ENCODE peak calls at places on chromosome 15, in four cellular contexts. One of them, this sample, is unnamed.

GRCh38 chr15:80034633-80035032 is 24.8 kb upstream of the ZFAND6 start:
- DNase-seq in GM12878: no peak
- DNase-seq in ovary: no peak
- DNase-seq in sigmoid colon: no peak
- DNase-seq in this sample: no peak

GRCh38 chr15:97085806-97086205 is 755.3 kb downstream of the NR2F2 start:
- DNase-seq in GM12878: no peak
- DNase-seq in ovary: no peak
- DNase-seq in sigmoid colon: no peak
- DNase-seq in this sample: no peak

GRCh38 chr15:64842099-64842940 is 605 bp downstream of the PLEKHO2 start:
- DNase-seq in GM12878: no peak
- DNase-seq in ovary: no peak
- DNase-seq in sigmoid colon: peak; percentile 78
- DNase-seq in this sample: peak; percentile 42

GRCh38 chr15:56369234-56369633 is 4.0 kb downstream of the TEX9 start:
- DNase-seq in GM12878: no peak
- DNase-seq in ovary: no peak
- DNase-seq in sigmoid colon: no peak
- DNase-seq in this sample: no peak

GRCh38 chr15:79505956-79506355 is 73.8 kb downstream of the MINAR1 start:
- DNase-seq in GM12878: no peak
- DNase-seq in ovary: no peak
- DNase-seq in sigmoid colon: no peak
- DNase-seq in this sample: no peak

GRCh38 chr15:70854669-70854976 is 666 bp upstream of the LARP6 start:
- DNase-seq in GM12878: no peak
- DNase-seq in ovary: no peak
- DNase-seq in sigmoid colon: no peak
- DNase-seq in this sample: peak; percentile 40

GRCh38 chr15:73930371-73930770 is 4.1 kb downstream of the LOXL1 start:
- DNase-seq in GM12878: no peak
- DNase-seq in ovary: peak; percentile 60
- DNase-seq in sigmoid colon: no peak
- DNase-seq in this sample: no peak

GRCh38 chr15:99267957-99268356 is 16.7 kb downstream of the LRRC28 start:
- DNase-seq in GM12878: no peak
- DNase-seq in ovary: no peak
- DNase-seq in sigmoid colon: no peak
- DNase-seq in this sample: no peak

GRCh38 chr15:23372284-23372683 is 17.7 kb downstream of the GOLGA8S start:
- DNase-seq in GM12878: no peak
- DNase-seq in ovary: no peak
- DNase-seq in sigmoid colon: no peak
- DNase-seq in this sample: no peak

GRCh38 chr15:84915011-84915958 is 30.8 kb downstream of the SLC28A1 start:
- DNase-seq in GM12878: peak; percentile 79
- DNase-seq in ovary: peak; percentile 57
- DNase-seq in sigmoid colon: peak; percentile 87
- DNase-seq in this sample: peak; percentile 46

GRCh38 chr15:54197995-54198394 is 219.8 kb downstream of the UNC13C start:
- DNase-seq in GM12878: no peak
- DNase-seq in ovary: no peak
- DNase-seq in sigmoid colon: no peak
- DNase-seq in this sample: no peak

GRCh38 chr15:71195242-71195641 is 80.0 kb downstream of the THSD4 start:
- DNase-seq in GM12878: no peak
- DNase-seq in ovary: no peak
- DNase-seq in sigmoid colon: no peak
- DNase-seq in this sample: no peak

GRCh38 chr15:80419546-80419945 is 15.4 kb downstream of the ARNT2 start:
- DNase-seq in GM12878: no peak
- DNase-seq in ovary: no peak
- DNase-seq in sigmoid colon: no peak
- DNase-seq in this sample: no peak

GRCh38 chr15:60120100-60120499 is 116.0 kb downstream of the FOXB1 start:
- DNase-seq in GM12878: no peak
- DNase-seq in ovary: no peak
- DNase-seq in sigmoid colon: no peak
- DNase-seq in this sample: no peak

DNA sequence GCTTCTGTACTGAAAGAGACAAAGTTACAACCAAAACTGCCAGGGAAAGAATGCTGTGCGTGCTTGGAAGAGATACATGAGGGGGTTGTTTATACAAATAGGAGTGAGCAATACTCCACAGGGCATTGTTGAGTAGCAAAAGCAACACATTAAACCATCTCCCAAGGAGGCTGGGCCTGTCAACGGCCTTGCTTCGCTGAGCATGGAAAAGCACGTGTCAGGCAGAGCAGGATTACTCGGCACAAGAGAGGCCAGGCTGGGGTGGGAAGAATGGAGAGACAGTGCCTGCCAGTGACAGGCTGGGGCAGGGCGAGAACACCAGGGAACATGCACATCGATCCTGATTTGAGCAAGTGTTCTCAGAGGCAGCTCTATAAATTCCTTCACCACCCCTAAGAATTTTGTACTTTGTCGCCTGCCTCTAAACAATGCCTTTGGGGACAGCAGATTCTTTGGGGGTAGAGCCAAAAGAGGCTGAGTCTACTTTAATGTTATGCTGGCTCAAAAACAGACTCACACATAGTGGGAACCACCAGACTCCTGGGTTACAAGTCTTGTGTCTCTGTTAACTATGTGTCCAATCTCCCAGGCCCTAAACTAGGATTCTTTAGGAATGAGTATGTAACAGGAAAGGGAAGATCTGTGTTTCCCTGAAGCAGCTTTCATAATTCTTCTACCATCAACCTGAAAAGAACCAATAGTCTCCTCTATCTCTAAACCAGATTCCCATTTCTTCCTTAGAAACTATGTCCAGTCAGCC is 67.2 kb downstream of the LIPC start:
- DNase-seq in GM12878: no peak
- DNase-seq in ovary: no peak
- DNase-seq in sigmoid colon: no peak
- DNase-seq in this sample: no peak
- TF ChIP-seq EP300 in GM12878: no peak
- TF ChIP-seq EP300 in ovary: no peak
- TF ChIP-seq EP300 in sigmoid colon: no peak
- TF ChIP-seq EP300 in this sample: no peak

DNA sequence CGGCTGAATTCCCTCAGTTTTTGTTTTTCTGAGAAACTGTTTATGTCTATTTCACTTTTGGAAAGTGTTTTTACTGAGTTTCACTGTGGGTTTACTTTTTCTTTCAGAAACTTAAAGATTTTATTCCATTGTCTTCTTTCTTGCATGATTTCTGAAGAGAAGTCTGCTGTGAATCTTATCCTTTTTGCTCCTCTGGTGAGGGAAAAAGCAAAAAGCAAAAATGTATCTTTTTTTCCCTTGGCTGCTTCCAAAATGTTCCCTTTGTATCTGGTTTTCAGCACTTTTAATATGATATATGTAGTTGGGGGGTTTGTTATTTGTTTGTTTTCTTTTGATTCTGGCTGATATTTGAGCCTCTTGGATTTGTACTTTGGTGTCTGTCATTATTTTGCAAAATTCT is 538.0 kb downstream of the GABRG3 start:
- DNase-seq in GM12878: no peak
- DNase-seq in ovary: no peak
- DNase-seq in sigmoid colon: no peak
- DNase-seq in this sample: no peak
- H3K36me3 ChIP-seq in GM12878: no peaks in the 10 kb centered on the region
- H3K36me3 ChIP-seq in ovary: no peaks in the 10 kb centered on the region
- H3K36me3 ChIP-seq in sigmoid colon: no peaks in the 10 kb centered on the region
- H3K36me3 ChIP-seq in this sample: no peaks in the 10 kb centered on the region

GRCh38 chr15:68318008-68318835 is 40.7 kb downstream of the FEM1B start:
- DNase-seq in GM12878: no peak
- DNase-seq in ovary: no peak
- DNase-seq in sigmoid colon: no peak
- DNase-seq in this sample: no peak

GRCh38 chr15:68316061-68316804 is 38.7 kb downstream of the FEM1B start:
- DNase-seq in GM12878: no peak
- DNase-seq in ovary: peak; percentile 25
- DNase-seq in sigmoid colon: peak; percentile 58
- DNase-seq in this sample: no peak

GRCh38 chr15:68315495-68316007 is 38.0 kb downstream of the FEM1B start:
- DNase-seq in GM12878: no peak
- DNase-seq in ovary: peak; percentile 23
- DNase-seq in sigmoid colon: no peak
- DNase-seq in this sample: no peak

GRCh38 chr15:68318931-68319909 is 41.7 kb downstream of the FEM1B start:
- DNase-seq in GM12878: no peak
- DNase-seq in ovary: no peak
- DNase-seq in sigmoid colon: peak; percentile 52
- DNase-seq in this sample: no peak

DNA sequence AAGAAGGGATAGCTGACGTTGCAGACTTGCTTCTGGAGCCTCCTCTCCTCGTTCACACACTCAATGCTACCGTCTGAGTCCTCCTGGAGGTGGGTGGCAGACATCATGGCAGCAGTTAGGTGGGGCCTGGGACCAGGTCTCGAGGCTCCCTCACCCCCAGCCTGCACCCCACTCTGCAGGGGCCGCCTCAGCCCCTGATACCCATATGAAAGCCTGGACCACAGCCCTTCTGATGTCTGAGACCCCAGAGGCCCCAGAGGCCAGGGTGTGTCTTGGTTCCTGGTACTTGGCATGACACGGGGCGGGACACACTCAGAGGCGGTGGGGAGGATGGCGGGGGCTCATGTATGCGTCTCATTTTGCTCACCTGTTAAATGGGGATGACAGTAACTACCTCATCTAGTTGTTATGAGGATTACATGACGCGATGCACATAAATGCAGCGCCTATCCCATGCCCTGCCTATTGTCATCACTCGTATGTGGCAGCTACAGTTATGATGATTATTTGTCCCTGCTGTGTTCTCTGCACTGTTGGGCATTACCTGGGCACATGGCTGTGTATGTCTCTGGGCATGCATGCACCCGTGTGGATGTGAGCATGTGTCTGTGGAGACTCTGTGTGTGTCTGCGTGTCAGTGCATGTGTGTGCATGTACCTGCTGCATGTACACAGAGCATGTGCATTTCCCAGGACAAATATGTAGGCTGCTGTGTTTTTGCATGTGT is 39.9 kb downstream of the FEM1B start:
- DNase-seq in GM12878: no peak
- DNase-seq in ovary: no peak
- DNase-seq in sigmoid colon: peak; percentile 58
- DNase-seq in this sample: no peak
- TF ChIP-seq EP300 in GM12878: no peak
- TF ChIP-seq EP300 in ovary: no peak
- TF ChIP-seq EP300 in sigmoid colon: no peak
- TF ChIP-seq EP300 in this sample: no peak

DNA sequence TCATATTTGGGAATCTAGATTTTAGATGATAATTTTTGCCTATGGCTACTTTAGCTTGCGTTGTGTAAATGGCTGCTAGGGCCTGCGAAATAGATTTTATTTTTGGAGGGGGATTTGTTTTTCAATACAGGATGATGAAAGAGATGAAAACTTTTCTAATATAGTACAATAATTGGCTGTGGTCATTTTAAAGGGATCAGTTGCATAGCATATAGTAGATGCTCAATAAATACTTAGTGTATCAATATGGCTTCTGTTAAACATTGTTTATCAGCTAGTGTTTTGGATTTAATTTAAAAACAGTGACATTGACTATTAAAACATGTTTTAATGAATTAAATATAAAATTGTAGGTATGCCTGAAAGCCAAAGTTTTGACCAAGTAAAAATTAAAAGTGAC is 6.9 kb upstream of the CHD2 start:
- DNase-seq in GM12878: no peak
- DNase-seq in ovary: no peak
- DNase-seq in sigmoid colon: no peak
- DNase-seq in this sample: no peak
- H3K36me3 ChIP-seq in GM12878: peaks cover 4% of the 10 kb centered on the region
- H3K36me3 ChIP-seq in ovary: no peaks in the 10 kb centered on the region
- H3K36me3 ChIP-seq in sigmoid colon: peaks cover 88% of the 10 kb centered on the region
- H3K36me3 ChIP-seq in this sample: no peaks in the 10 kb centered on the region

GRCh38 chr15:44836094-44836493 is 99.8 kb downstream of the TRIM69 start:
- DNase-seq in GM12878: no peak
- DNase-seq in ovary: no peak
- DNase-seq in sigmoid colon: no peak
- DNase-seq in this sample: no peak
- TF ChIP-seq EP300 in GM12878: no peak
- TF ChIP-seq EP300 in ovary: no peak
- TF ChIP-seq EP300 in sigmoid colon: no peak
- TF ChIP-seq EP300 in this sample: no peak

This sample was measured in tibial nerve.